ENCODE peak calls at places on chromosomes 7 and 10, in four cellular contexts. J, T, R and U are unnamed samples.

GRCh38 chr10:60203993-60204618 is 185.6 kb downstream of the ANK3 start:
- DNase-seq in J (no peak), T (peak), R (peak), U (peak)

GRCh38 chr10:76675951-76676587 is 961.5 kb downstream of the KCNMA1 start:
- DNase-seq in J (no peak), T (no peak), R (no peak), U (no peak)

GRCh38 chr7:46515844-46516590 is 594.9 kb upstream of the IGFBP3 start:
- DNase-seq in J (no peak), T (no peak), R (no peak), U (no peak)

GRCh38 chr10:125538947-125539649 is 143.9 kb downstream of the TEX36 start:
- DNase-seq in J (no peak), T (no peak), R (no peak), U (no peak)

GRCh38 chr10:73650537-73651331 is 5.1 kb downstream of the SYNPO2L start:
- DNase-seq in J (peak), T (no peak), R (no peak), U (peak)

GRCh38 chr10:61487506-61487905 is 34.3 kb upstream of the TMEM26 start:
- DNase-seq in J (no peak), T (no peak), R (no peak), U (peak)

GRCh38 chr10:102603946-102604345 is 40.3 kb upstream of the TRIM8 start:
- DNase-seq in J (no peak), T (no peak), R (no peak), U (peak)

GRCh38 chr10:117145019-117145418 is 6.9 kb upstream of the VAX1 start:
- DNase-seq in J (no peak), T (no peak), R (no peak), U (no peak)

GRCh38 chr7:47693161-47693740 is 111.3 kb upstream of the TNS3 start:
- DNase-seq in J (no peak), T (no peak), R (no peak), U (peak)

GRCh38 chr7:10940748-10941358 is 32.8 kb upstream of the PHF14 start:
- DNase-seq in J (no peak), T (peak), R (no peak), U (no peak)

GRCh38 chr7:158740657-158741293 is 36.2 kb upstream of the NCAPG2 start:
- DNase-seq in J (no peak), T (peak), R (no peak), U (peak)

GRCh38 chr10:71433983-71434744 is 37.4 kb downstream of the CDH23 start:
- DNase-seq in J (no peak), T (no peak), R (no peak), U (no peak)

GRCh38 chr7:15607541-15608210 is 45.9 kb upstream of the AGMO start:
- DNase-seq in J (no peak), T (peak), R (no peak), U (no peak)

GRCh38 chr7:53237344-53237913 is 202.0 kb downstream of the POM121L12 start:
- DNase-seq in J (no peak), T (no peak), R (no peak), U (no peak)
- TF ChIP-seq MXI1 in J (no peak), T (no peak), R (no peak), U (no peak)

GRCh38 chr10:1043532-1043995 is 5.4 kb downstream of the IDI1 start:
- DNase-seq in J (peak), T (no peak), R (no peak), U (no peak)
- TF ChIP-seq CEBPB in J (no peak), T (no peak), R (no peak), U (no peak)

GRCh38 chr7:79268730-79269129 is 184.7 kb downstream of the MAGI2 start:
- DNase-seq in J (no peak), T (no peak), R (no peak), U (no peak)

GRCh38 chr7:79272938-79273337 is 180.5 kb downstream of the MAGI2 start:
- DNase-seq in J (no peak), T (no peak), R (no peak), U (peak)

GRCh38 chr7:79272066-79272669 is 181.3 kb downstream of the MAGI2 start:
- DNase-seq in J (no peak), T (peak), R (peak), U (peak)
- TF ChIP-seq MXI1 in J (no peak), T (no peak), R (no peak), U (no peak)

DNA sequence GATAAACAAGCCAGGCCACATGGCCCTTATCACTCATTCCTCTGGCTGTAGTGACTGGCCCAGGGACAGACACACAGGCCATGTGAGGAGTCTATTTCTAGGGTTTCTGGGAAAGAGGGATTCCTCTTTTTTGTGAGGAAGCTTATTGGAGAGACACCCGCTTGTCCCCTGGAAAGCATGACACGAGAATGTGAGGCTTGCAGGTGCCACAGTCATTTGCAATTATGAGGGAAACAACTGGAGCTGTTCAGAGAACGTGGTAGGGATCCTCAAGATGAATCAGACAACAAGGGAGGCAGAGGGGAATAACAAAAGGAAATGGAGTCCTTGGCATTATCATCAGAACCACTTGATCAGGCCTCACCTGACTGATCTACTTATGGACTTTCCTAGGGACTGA is 64.5 kb downstream of the ADCYAP1R1 start:
- DNase-seq in J (no peak), T (no peak), R (no peak), U (no peak)
- TF ChIP-seq CEBPB in J (no peak), T (no peak), R (no peak), U (no peak)

GRCh38 chr7:101166909-101167644 is 1.7 kb upstream of the VGF start:
- DNase-seq in J (no peak), T (peak), R (no peak), U (peak)

GRCh38 chr7:101165958-101166602 is 711 bp upstream of the VGF start:
- DNase-seq in J (no peak), T (peak), R (no peak), U (no peak)

GRCh38 chr7:101164071-101164840 is 1.1 kb downstream of the VGF start:
- DNase-seq in J (no peak), T (peak), R (no peak), U (peak)

GRCh38 chr7:101166603-101166908 is 1.2 kb upstream of the VGF start:
- DNase-seq in J (no peak), T (no peak), R (no peak), U (no peak)

DNA sequence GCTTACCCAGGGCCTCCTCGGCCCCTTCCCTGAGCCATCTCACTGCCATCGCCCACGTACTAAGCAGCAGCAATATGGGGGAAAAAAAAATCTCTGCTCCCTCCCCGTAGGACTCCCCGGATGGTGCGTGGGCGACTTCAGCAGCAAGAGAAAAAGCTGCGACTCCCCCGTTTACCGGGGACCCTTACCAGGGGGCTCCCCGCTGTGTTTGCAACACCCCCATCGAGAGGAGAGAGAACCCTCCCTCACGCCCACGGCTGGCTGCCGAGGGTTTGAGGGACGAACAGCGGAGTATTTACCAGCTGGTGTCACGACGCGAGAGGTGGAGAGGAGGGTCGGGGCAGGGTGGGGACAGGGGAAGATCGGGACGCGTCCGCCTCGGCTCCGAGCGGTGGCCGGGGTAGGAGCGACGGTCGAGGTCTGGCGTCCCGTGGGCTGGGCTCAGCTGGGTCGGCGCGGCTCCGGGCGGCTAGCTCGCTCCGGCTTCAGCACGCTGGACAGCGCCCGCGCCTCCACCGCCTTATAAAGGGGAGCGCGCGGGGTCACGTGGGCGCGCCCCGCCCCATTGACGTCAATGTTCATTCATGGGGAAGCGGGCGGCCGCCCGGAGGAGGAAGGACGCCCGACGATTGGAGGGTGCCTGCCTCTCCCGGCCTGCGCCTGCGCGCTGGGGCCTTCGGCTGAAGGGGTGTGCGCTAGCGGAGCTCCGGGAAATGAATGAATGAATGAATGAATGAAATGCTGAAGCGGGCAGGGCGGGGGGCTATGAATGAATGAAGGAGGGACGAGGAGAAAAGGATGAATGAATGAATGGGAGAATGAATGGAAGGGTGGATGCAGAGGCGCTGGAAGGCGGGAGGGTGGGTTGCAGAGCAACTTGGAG is at the start of gene VGF:
- DNase-seq in J (no peak), T (peak), R (peak), U (peak)
- TF ChIP-seq MXI1 in J (peak), T (peak), R (peak), U (peak)

GRCh38 chr10:11163990-11164805 is 146.5 kb downstream of the CELF2 start:
- DNase-seq in J (no peak), T (no peak), R (no peak), U (no peak)
- TF ChIP-seq CEBPB in J (no peak), T (no peak), R (no peak), U (no peak)

DNA sequence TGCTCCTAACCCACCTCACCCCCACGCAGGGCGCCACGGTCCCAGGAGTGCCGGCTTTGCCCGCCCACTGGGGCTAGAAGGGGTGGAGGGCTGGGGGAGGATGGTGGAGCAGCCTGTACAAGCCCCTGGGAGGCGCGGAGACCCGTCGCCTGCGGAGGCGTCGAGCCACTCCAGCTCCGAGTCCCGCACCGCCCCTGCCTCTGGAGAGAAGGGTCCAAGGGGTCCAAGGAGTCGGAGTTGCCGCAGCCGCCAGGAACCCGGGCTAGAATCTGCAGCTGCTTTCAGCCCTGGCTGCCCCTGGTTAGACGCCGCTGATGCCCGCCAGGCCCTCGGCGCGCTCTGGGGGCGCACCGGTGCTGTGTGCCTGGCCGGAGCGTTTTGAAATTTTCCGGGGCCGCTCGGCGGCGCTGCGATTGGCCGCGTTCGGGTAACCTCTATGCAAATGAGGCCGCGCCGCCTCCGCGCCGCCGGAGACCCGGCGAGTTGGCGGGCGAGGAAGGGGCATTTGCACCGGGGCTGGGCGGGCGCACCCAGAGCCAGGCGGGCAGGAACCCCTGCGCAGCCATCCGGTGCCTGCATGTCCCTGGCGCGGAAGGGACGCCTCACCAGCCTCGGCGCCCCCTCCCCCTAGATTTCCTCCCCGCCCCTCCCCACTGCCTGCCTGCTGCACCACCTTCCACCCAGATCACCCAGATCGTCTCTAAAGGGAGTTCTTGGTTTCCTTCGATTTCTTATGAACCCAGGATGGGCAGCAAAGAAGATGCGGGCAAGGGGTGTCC is at the start of gene HMX2:
- DNase-seq in J (no peak), T (peak), R (peak), U (no peak)
- TF ChIP-seq MXI1 in J (no peak), T (no peak), R (peak), U (no peak)

GRCh38 chr10:86257683-86258082 is 108.9 kb downstream of the GRID1 start:
- DNase-seq in J (no peak), T (no peak), R (no peak), U (no peak)

GRCh38 chr10:86254081-86254480 is 112.5 kb downstream of the GRID1 start:
- DNase-seq in J (no peak), T (no peak), R (no peak), U (no peak)

GRCh38 chr10:86254526-86255174 is 111.9 kb downstream of the GRID1 start:
- DNase-seq in J (no peak), T (no peak), R (no peak), U (no peak)

GRCh38 chr10:86256690-86257315 is 109.8 kb downstream of the GRID1 start:
- DNase-seq in J (no peak), T (no peak), R (no peak), U (no peak)

GRCh38 chr10:86255405-86256251 is 111.0 kb downstream of the GRID1 start:
- DNase-seq in J (no peak), T (no peak), R (no peak), U (no peak)
- TF ChIP-seq CEBPB in J (no peak), T (no peak), R (no peak), U (no peak)

DNA sequence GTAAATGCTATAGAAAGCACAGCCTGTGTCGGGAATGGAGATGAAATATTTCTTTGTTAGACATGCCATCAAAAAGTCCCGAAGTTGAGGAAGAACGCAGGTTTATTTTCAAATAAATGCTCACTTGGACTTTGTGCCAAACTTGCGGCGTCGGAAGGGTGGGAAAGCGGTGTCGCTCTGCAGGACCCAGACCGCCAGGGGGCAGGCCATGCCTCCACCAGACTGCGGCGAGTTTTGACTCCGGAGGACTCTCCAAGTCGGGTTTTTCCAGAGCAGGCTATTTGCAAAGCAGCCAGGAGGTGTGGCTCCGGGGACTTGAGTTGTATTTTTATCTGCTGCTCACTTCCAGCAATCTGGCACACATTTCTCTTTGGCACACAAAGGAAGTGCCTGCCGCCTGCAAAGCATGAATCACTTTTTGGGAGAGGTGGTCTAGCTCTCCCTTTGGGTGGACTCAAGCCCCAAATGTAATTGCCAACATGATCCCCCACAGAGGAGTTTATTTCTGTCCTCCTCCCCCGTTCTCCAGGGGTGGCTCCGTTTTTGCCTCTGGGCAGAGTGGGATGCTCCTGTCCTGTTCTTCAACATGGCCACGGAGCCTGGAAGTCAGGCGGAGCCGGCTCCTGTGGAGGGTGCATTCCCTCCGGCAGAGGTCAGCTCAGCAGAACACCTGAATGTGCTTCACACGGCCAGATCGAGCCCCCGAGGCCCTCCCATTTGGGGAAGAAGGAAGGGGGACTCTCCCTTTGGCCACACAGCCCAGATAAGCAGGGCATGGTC is 82.3 kb upstream of the GPR26 start:
- DNase-seq in J (no peak), T (peak), R (peak), U (peak)
- TF ChIP-seq MXI1 in J (no peak), T (no peak), R (no peak), U (no peak)

GRCh38 chr7:93171606-93172226 is 23.5 kb upstream of the SAMD9L start:
- DNase-seq in J (no peak), T (no peak), R (no peak), U (no peak)
- TF ChIP-seq CEBPB in J (no peak), T (no peak), R (no peak), U (no peak)